ENCODE peak calls at places on chromosome 18, in seven cellular contexts. P is sigmoid colon; X is upper lobe of right lung; O is prostate gland; I is ascending aorta; Z is CD4-positive, alpha-beta T cell; D is neuronal stem cell. W is an unnamed sample.

GRCh38 chr18:57959278-57959677 is 84.7 kb upstream of the NEDD4L start:
- DNase-seq in Z (no peak), P (no peak), I (no peak), O (no peak), D (peak), X (peak), W (no peak)

GRCh38 chr18:34697891-34698290 is 12.2 kb upstream of the DTNA start:
- DNase-seq in O (no peak), X (no peak), I (no peak), D (no peak), Z (no peak), P (no peak), W (no peak)

GRCh38 chr18:74928194-74928968 is 280.6 kb downstream of the PTGR3 start:
- DNase-seq in P (no peak), I (no peak), X (no peak), O (no peak), Z (no peak), D (no peak), W (no peak)

GRCh38 chr18:26233208-26233607 is 7.0 kb downstream of the TAF4B start:
- DNase-seq in I (no peak), D (no peak), O (no peak), P (no peak), Z (no peak), X (no peak), W (no peak)

GRCh38 chr18:36412778-36413177 is 115.3 kb downstream of the FHOD3 start:
- DNase-seq in D (no peak), O (no peak), X (no peak), P (no peak), Z (no peak), I (no peak), W (no peak)

GRCh38 chr18:43590182-43590903 is 313.1 kb upstream of the SYT4 start:
- DNase-seq in P (no peak), D (no peak), O (no peak), I (no peak), X (peak), Z (no peak), W (no peak)

GRCh38 chr18:43276471-43276870 is 819 bp downstream of the SYT4 start:
- DNase-seq in X (no peak), D (no peak), Z (no peak), I (no peak), P (no peak), O (no peak), W (no peak)

GRCh38 chr18:49963217-49963616 is 149.9 kb upstream of the ACAA2 start:
- DNase-seq in Z (no peak), D (no peak), O (no peak), P (no peak), I (no peak), X (no peak), W (no peak)

GRCh38 chr18:26656944-26657536 is 108.7 kb upstream of the KCTD1 start:
- DNase-seq in I (no peak), X (peak), P (peak), D (peak), Z (no peak), O (peak), W (peak)

GRCh38 chr18:57900906-57901305 is 97.8 kb upstream of the ATP8B1 start:
- DNase-seq in D (no peak), I (no peak), P (no peak), X (no peak), Z (no peak), O (no peak), W (no peak)

GRCh38 chr18:36887864-36888263 is 58.9 kb downstream of the KIAA1328 start:
- DNase-seq in X (no peak), O (no peak), P (no peak), Z (no peak), D (no peak), I (no peak), W (no peak)

DNA sequence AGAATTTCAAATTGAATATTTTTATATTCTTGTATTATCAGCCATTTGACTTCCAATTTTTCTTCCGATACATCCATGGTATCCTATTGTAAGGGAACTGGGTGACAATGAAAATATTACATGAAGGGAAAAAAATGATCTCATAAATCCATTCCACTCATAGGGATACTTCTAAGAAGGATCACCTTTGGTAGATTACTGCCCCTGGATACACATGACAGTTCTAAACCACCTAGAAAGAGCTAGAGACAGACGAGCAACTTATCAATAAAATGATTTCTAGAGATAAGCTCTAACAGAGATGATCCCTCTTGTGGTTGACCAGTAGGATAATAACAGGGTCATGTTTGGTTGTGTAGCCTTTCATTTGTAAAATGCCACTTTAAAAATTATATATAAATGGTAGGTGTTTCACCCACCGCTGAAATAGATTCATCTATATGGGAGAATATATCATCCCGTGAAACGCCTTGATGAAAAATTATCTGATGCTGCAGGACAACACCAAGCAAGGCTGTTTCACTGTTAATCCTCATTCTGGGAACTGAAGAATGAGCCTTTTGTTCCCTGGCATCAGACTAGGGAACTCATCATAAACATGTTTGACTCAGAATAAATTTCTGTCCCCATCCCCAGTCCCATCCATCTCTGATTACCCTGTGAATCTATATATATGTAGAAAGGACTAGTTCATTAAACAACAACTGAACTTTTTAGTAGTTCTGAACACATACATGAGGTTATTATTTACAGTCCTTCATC is 180.0 kb downstream of the TCF4 start:
- DNase-seq in P (no peak), Z (no peak), D (no peak), I (no peak), O (no peak), X (no peak), W (no peak)
- H3K27ac ChIP-seq in P (no peak), Z (no peak), D (no peak), I (no peak), O (no peak), X (no peak), W (peak)

GRCh38 chr18:48321121-48321520 is 88.1 kb downstream of the ZBTB7C start:
- DNase-seq in X (peak), D (no peak), P (no peak), O (no peak), Z (no peak), I (no peak), W (no peak)
- H3K27ac ChIP-seq in X (no peak), D (no peak), P (no peak), O (no peak), Z (no peak), I (no peak), W (no peak)

DNA sequence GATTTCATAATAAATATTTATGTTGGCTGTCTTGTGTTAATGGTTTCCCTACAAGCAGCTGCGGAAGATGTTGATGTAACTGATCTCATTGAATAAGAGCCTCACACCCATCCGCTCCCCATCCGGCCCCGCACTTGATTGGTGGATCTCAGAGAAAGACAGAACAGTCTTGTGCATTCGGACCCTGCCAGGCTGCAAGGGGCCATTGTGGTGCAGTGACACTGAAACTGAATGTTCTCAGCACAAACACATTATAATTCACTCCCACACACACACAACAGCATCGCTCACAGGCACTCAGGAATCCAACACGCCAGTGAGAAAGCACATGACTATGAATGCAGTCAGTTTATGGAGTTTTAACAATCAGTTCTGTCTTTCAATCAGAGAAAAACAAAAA is 47.8 kb downstream of the PRELID3A start:
- DNase-seq in O (no peak), Z (no peak), P (no peak), I (no peak), X (no peak), D (no peak), W (peak)
- H3K27ac ChIP-seq in O (no peak), Z (no peak), P (no peak), I (no peak), X (no peak), D (no peak), W (peak)

GRCh38 chr18:59305295-59305694 is 13.2 kb downstream of the CPLX4 start:
- DNase-seq in I (no peak), O (no peak), D (no peak), Z (no peak), X (no peak), P (no peak), W (no peak)
- H3K27ac ChIP-seq in I (no peak), O (no peak), D (no peak), Z (no peak), X (no peak), P (no peak), W (no peak)

GRCh38 chr18:2984703-2985261 is 28.2 kb downstream of the LPIN2 start:
- DNase-seq in P (no peak), Z (no peak), D (no peak), I (no peak), O (no peak), X (no peak), W (no peak)
- H3K27ac ChIP-seq in P (no peak), Z (no peak), D (peak), I (no peak), O (no peak), X (no peak), W (no peak)

GRCh38 chr18:7663305-7664023 is 96.3 kb downstream of the PTPRM start:
- DNase-seq in I (no peak), D (no peak), P (no peak), X (no peak), O (no peak), Z (no peak), W (no peak)

GRCh38 chr18:7658701-7659100 is 91.6 kb downstream of the PTPRM start:
- DNase-seq in O (no peak), Z (no peak), P (no peak), D (no peak), X (no peak), I (no peak), W (no peak)

GRCh38 chr18:7657050-7657449 is 89.9 kb downstream of the PTPRM start:
- DNase-seq in P (no peak), O (no peak), X (no peak), Z (no peak), D (no peak), I (no peak), W (no peak)

GRCh38 chr18:7662866-7663265 is 95.8 kb downstream of the PTPRM start:
- DNase-seq in D (no peak), P (no peak), O (no peak), X (no peak), I (no peak), Z (no peak), W (no peak)

DNA sequence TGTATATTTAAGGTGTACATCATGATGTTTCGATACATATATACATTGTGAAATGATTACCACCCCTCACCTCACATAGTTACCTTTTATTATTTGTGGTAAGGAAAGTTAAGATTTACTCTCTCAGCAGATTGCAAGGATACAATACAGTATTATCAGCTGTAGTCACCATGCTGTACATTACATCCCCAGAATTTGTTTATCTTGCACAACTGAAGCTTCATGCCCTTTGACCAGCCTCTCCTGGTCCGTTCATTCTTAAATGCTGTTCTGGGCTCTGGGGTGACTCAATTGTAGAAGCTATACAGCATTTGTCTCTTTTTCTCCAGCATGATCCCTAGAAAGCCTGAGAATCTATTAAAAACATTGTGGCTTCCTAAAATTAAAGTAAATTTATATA is 90.8 kb downstream of the PTPRM start:
- DNase-seq in Z (no peak), I (no peak), P (no peak), O (no peak), D (no peak), X (no peak), W (no peak)
- H3K27ac ChIP-seq in Z (no peak), I (no peak), P (no peak), O (no peak), D (no peak), X (no peak), W (no peak)

GRCh38 chr18:10750386-10751035 is 224.7 kb downstream of the NAPG start:
- DNase-seq in Z (no peak), X (no peak), D (no peak), I (no peak), O (no peak), P (no peak), W (no peak)
- H3K27ac ChIP-seq in Z (no peak), X (no peak), D (no peak), I (no peak), O (no peak), P (peak), W (no peak)

DNA sequence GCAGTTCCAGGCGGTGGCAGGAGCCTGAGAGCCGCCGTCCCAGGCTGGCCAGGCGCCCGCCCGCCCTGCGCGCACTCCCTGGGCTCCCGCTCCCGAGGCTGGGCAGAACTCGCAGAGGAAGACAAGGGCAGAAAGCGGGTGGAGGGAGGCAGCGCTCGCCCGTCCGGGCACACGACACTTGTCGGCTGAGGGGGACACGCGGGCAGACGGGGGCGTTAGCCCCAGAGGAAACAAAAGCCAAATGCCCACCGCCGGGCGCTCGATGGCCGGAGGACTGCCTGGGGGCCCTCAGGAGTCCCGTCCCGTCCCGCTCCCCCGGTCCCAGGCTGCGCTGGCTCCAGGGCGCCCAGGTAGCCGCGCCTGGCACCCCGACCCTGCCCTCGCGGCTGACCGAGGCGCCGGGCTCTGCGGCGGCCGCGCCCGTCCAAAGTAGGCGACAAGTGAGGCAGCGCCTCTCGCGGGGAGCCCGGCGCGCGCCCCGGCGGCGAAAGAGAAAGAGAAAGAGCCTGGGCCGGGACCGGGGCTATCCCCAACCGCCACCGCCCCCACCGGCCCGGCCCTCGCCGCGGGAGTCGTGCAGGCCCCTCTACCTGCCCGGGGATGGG is 491 bp downstream of the L3MBTL4 start:
- DNase-seq in I (no peak), P (peak), X (peak), Z (no peak), D (no peak), O (peak), W (peak)
- H3K27ac ChIP-seq in I (peak), P (peak), X (peak), Z (no peak), D (no peak), O (peak), W (peak)

GRCh38 chr18:52063923-52064322 is 276.1 kb upstream of the DCC start:
- DNase-seq in O (no peak), Z (no peak), P (no peak), D (no peak), I (no peak), X (no peak), W (no peak)

DNA sequence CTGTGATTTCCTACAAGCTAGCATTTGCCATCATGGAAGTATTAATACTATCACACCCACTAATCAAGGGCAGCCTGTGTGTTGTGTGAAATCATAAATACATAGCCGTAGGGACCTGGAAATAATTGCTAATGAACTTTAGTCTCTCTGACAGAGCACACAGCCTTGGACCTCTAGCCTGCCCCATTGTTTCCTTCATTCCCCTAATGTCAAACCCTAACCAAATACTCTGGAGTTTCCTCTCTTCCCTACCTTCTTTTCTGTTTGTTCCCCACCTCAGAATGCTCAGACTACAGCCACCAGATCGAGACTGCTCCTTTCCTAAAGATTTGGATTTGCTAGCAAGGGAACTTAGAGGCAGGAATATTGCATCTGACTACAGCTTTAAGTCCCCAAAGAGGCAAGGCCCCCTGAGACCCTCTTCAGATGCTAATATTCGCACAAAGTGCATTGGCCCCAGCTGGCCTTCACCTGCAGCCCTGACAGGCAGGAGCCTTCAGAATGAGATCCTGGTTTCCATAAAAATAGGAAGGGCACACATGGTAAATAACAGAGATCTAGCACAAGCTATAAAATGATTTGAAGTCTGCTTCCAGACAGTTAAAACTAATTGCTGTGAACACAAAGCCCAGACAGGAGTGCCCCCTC is 279.3 kb upstream of the DCC start:
- DNase-seq in P (no peak), O (no peak), X (no peak), I (no peak), Z (no peak), D (no peak), W (no peak)
- H3K27ac ChIP-seq in P (no peak), O (no peak), X (no peak), I (no peak), Z (no peak), D (no peak), W (no peak)

DNA sequence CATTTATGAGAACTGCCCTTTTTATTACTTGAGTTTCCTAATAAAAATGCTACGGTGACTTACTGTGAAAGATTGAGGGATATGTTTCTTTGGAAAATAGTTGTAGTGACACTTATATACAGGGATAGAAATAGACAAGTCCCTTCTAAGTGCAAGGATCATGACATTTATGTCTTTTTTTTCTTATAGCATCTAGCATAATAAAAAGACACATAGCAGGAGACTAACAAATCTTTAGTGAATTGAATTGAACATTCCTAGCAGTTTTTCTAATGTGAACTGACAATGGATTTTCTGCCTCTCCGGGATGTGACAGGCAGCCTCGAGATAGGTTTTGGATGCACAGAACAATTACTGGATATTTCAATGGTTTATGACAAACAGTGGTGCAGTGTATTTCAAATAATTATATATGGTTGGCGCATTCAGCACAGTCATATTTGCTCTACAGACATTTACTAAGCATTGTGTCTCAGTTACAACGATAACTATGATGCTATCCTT is 562.8 kb downstream of the ADCYAP1 start:
- DNase-seq in P (no peak), O (no peak), Z (no peak), I (no peak), D (no peak), X (no peak), W (no peak)
- H3K27ac ChIP-seq in P (no peak), O (no peak), Z (no peak), I (no peak), D (no peak), X (no peak), W (no peak)